ENCODE peak calls at places on chromosomes 7 and 10, in ten cellular contexts. One of them, this sample, is unnamed.

GRCh38 chr7:15057272-15057671 is 154.7 kb upstream of the DGKB start:
- DNase-seq in H9: no peak
- DNase-seq in T-cell: no peak
- DNase-seq in posterior cingulate gyrus: no peak
- DNase-seq in IMR-90: no peak
- DNase-seq in stimulated activated CD4-positive, alpha-beta T cell treated with anti-CD3 and anti-CD28 coated beads, Interleukin-1b, Interleukin-23, amount 100 ng/mL, for 4 hours: no peak
- DNase-seq in HCEC 1CT: no peak
- DNase-seq in activated CD8-positive, alpha-beta memory T cell treated with anti-CD3 and anti-CD28 coated beads for 24 hours: no peak
- DNase-seq in fibroblast of lung: no peak
- DNase-seq in skeletal muscle cell: no peak
- DNase-seq in this sample: no peak

GRCh38 chr7:21944616-21945373 is 904 bp downstream of the CDCA7L start:
- DNase-seq in activated CD8-positive, alpha-beta memory T cell treated with anti-CD3 and anti-CD28 coated beads for 24 hours: peak; percentile 72
- DNase-seq in T-cell: no peak
- DNase-seq in IMR-90: peak; percentile 5
- DNase-seq in skeletal muscle cell: no peak
- DNase-seq in stimulated activated CD4-positive, alpha-beta T cell treated with anti-CD3 and anti-CD28 coated beads, Interleukin-1b, Interleukin-23, amount 100 ng/mL, for 4 hours: peak; percentile 21
- DNase-seq in HCEC 1CT: peak; percentile 22
- DNase-seq in posterior cingulate gyrus: peak; percentile 66
- DNase-seq in H9: peak; percentile 75
- DNase-seq in fibroblast of lung: no peak
- DNase-seq in this sample: peak; percentile 30

GRCh38 chr7:16989883-16990413 is 108.2 kb upstream of the AGR3 start:
- DNase-seq in stimulated activated CD4-positive, alpha-beta T cell treated with anti-CD3 and anti-CD28 coated beads, Interleukin-1b, Interleukin-23, amount 100 ng/mL, for 4 hours: no peak
- DNase-seq in skeletal muscle cell: peak; percentile 84
- DNase-seq in IMR-90: peak; percentile 80
- DNase-seq in posterior cingulate gyrus: peak; percentile 70
- DNase-seq in T-cell: no peak
- DNase-seq in HCEC 1CT: peak; percentile 84
- DNase-seq in activated CD8-positive, alpha-beta memory T cell treated with anti-CD3 and anti-CD28 coated beads for 24 hours: no peak
- DNase-seq in H9: no peak
- DNase-seq in fibroblast of lung: peak; percentile 97
- DNase-seq in this sample: peak; percentile 96

GRCh38 chr7:2520131-2520807 is 695 bp downstream of the LFNG start:
- DNase-seq in activated CD8-positive, alpha-beta memory T cell treated with anti-CD3 and anti-CD28 coated beads for 24 hours: peak; percentile 75
- DNase-seq in IMR-90: no peak
- DNase-seq in T-cell: no peak
- DNase-seq in H9: no peak
- DNase-seq in stimulated activated CD4-positive, alpha-beta T cell treated with anti-CD3 and anti-CD28 coated beads, Interleukin-1b, Interleukin-23, amount 100 ng/mL, for 4 hours: no peak
- DNase-seq in fibroblast of lung: no peak
- DNase-seq in posterior cingulate gyrus: no peak
- DNase-seq in HCEC 1CT: no peak
- DNase-seq in skeletal muscle cell: no peak
- DNase-seq in this sample: no peak

GRCh38 chr10:131818510-131819234 is 82.1 kb upstream of the PPP2R2D start:
- DNase-seq in H9: no peak
- DNase-seq in stimulated activated CD4-positive, alpha-beta T cell treated with anti-CD3 and anti-CD28 coated beads, Interleukin-1b, Interleukin-23, amount 100 ng/mL, for 4 hours: no peak
- DNase-seq in IMR-90: no peak
- DNase-seq in skeletal muscle cell: no peak
- DNase-seq in HCEC 1CT: no peak
- DNase-seq in fibroblast of lung: no peak
- DNase-seq in T-cell: no peak
- DNase-seq in activated CD8-positive, alpha-beta memory T cell treated with anti-CD3 and anti-CD28 coated beads for 24 hours: peak; percentile 33
- DNase-seq in posterior cingulate gyrus: no peak
- DNase-seq in this sample: no peak

GRCh38 chr7:106604303-106604918 is 56.5 kb downstream of the CCDC71L start:
- DNase-seq in T-cell: peak; percentile 4
- DNase-seq in IMR-90: no peak
- DNase-seq in stimulated activated CD4-positive, alpha-beta T cell treated with anti-CD3 and anti-CD28 coated beads, Interleukin-1b, Interleukin-23, amount 100 ng/mL, for 4 hours: no peak
- DNase-seq in skeletal muscle cell: no peak
- DNase-seq in HCEC 1CT: no peak
- DNase-seq in fibroblast of lung: no peak
- DNase-seq in H9: no peak
- DNase-seq in activated CD8-positive, alpha-beta memory T cell treated with anti-CD3 and anti-CD28 coated beads for 24 hours: no peak
- DNase-seq in posterior cingulate gyrus: no peak
- DNase-seq in this sample: peak; percentile 64

GRCh38 chr10:62082729-62083412 is 181.4 kb downstream of the ARID5B start:
- DNase-seq in stimulated activated CD4-positive, alpha-beta T cell treated with anti-CD3 and anti-CD28 coated beads, Interleukin-1b, Interleukin-23, amount 100 ng/mL, for 4 hours: no peak
- DNase-seq in H9: no peak
- DNase-seq in posterior cingulate gyrus: no peak
- DNase-seq in fibroblast of lung: peak; percentile 80
- DNase-seq in skeletal muscle cell: no peak
- DNase-seq in HCEC 1CT: peak; percentile 64
- DNase-seq in activated CD8-positive, alpha-beta memory T cell treated with anti-CD3 and anti-CD28 coated beads for 24 hours: no peak
- DNase-seq in T-cell: peak; percentile 35
- DNase-seq in IMR-90: peak; percentile 74
- DNase-seq in this sample: peak; percentile 69

GRCh38 chr7:51011710-51012350 is 229.1 kb upstream of the GRB10 start:
- DNase-seq in stimulated activated CD4-positive, alpha-beta T cell treated with anti-CD3 and anti-CD28 coated beads, Interleukin-1b, Interleukin-23, amount 100 ng/mL, for 4 hours: no peak
- DNase-seq in H9: no peak
- DNase-seq in HCEC 1CT: no peak
- DNase-seq in posterior cingulate gyrus: no peak
- DNase-seq in T-cell: no peak
- DNase-seq in activated CD8-positive, alpha-beta memory T cell treated with anti-CD3 and anti-CD28 coated beads for 24 hours: peak; percentile 33
- DNase-seq in IMR-90: no peak
- DNase-seq in skeletal muscle cell: no peak
- DNase-seq in fibroblast of lung: no peak
- DNase-seq in this sample: no peak

GRCh38 chr7:29278362-29279070 is 83.9 kb downstream of the CHN2 start:
- DNase-seq in H9: no peak
- DNase-seq in IMR-90: no peak
- DNase-seq in activated CD8-positive, alpha-beta memory T cell treated with anti-CD3 and anti-CD28 coated beads for 24 hours: no peak
- DNase-seq in HCEC 1CT: no peak
- DNase-seq in fibroblast of lung: no peak
- DNase-seq in T-cell: no peak
- DNase-seq in skeletal muscle cell: no peak
- DNase-seq in posterior cingulate gyrus: no peak
- DNase-seq in stimulated activated CD4-positive, alpha-beta T cell treated with anti-CD3 and anti-CD28 coated beads, Interleukin-1b, Interleukin-23, amount 100 ng/mL, for 4 hours: no peak
- DNase-seq in this sample: no peak

GRCh38 chr7:17144313-17144712 is 154.1 kb upstream of the AHR start:
- DNase-seq in IMR-90: peak; percentile 46
- DNase-seq in activated CD8-positive, alpha-beta memory T cell treated with anti-CD3 and anti-CD28 coated beads for 24 hours: peak; percentile 73
- DNase-seq in H9: no peak
- DNase-seq in HCEC 1CT: peak; percentile 81
- DNase-seq in posterior cingulate gyrus: no peak
- DNase-seq in T-cell: peak; percentile 14
- DNase-seq in stimulated activated CD4-positive, alpha-beta T cell treated with anti-CD3 and anti-CD28 coated beads, Interleukin-1b, Interleukin-23, amount 100 ng/mL, for 4 hours: peak; percentile 30
- DNase-seq in skeletal muscle cell: no peak
- DNase-seq in fibroblast of lung: no peak
- DNase-seq in this sample: peak; percentile 59

GRCh38 chr7:155798673-155799439 is 13.4 kb downstream of the SHH start:
- DNase-seq in T-cell: no peak
- DNase-seq in posterior cingulate gyrus: no peak
- DNase-seq in H9: no peak
- DNase-seq in HCEC 1CT: no peak
- DNase-seq in skeletal muscle cell: no peak
- DNase-seq in stimulated activated CD4-positive, alpha-beta T cell treated with anti-CD3 and anti-CD28 coated beads, Interleukin-1b, Interleukin-23, amount 100 ng/mL, for 4 hours: no peak
- DNase-seq in activated CD8-positive, alpha-beta memory T cell treated with anti-CD3 and anti-CD28 coated beads for 24 hours: no peak
- DNase-seq in IMR-90: no peak
- DNase-seq in fibroblast of lung: no peak
- DNase-seq in this sample: no peak

GRCh38 chr10:12299222-12299973 is 49.9 kb upstream of the CAMK1D start:
- DNase-seq in posterior cingulate gyrus: no peak
- DNase-seq in H9: no peak
- DNase-seq in fibroblast of lung: no peak
- DNase-seq in activated CD8-positive, alpha-beta memory T cell treated with anti-CD3 and anti-CD28 coated beads for 24 hours: no peak
- DNase-seq in IMR-90: no peak
- DNase-seq in stimulated activated CD4-positive, alpha-beta T cell treated with anti-CD3 and anti-CD28 coated beads, Interleukin-1b, Interleukin-23, amount 100 ng/mL, for 4 hours: no peak
- DNase-seq in T-cell: no peak
- DNase-seq in HCEC 1CT: no peak
- DNase-seq in skeletal muscle cell: no peak
- DNase-seq in this sample: no peak

GRCh38 chr10:106424981-106425380 is 739.5 kb downstream of the SORCS1 start:
- DNase-seq in activated CD8-positive, alpha-beta memory T cell treated with anti-CD3 and anti-CD28 coated beads for 24 hours: no peak
- DNase-seq in fibroblast of lung: no peak
- DNase-seq in posterior cingulate gyrus: no peak
- DNase-seq in stimulated activated CD4-positive, alpha-beta T cell treated with anti-CD3 and anti-CD28 coated beads, Interleukin-1b, Interleukin-23, amount 100 ng/mL, for 4 hours: no peak
- DNase-seq in H9: no peak
- DNase-seq in T-cell: no peak
- DNase-seq in HCEC 1CT: peak; percentile 85
- DNase-seq in skeletal muscle cell: no peak
- DNase-seq in IMR-90: peak; percentile 72
- DNase-seq in this sample: peak; percentile 52

GRCh38 chr10:71250842-71251241 is 38.5 kb downstream of the UNC5B start:
- DNase-seq in stimulated activated CD4-positive, alpha-beta T cell treated with anti-CD3 and anti-CD28 coated beads, Interleukin-1b, Interleukin-23, amount 100 ng/mL, for 4 hours: no peak
- DNase-seq in IMR-90: peak; percentile 31
- DNase-seq in fibroblast of lung: no peak
- DNase-seq in HCEC 1CT: no peak
- DNase-seq in H9: no peak
- DNase-seq in activated CD8-positive, alpha-beta memory T cell treated with anti-CD3 and anti-CD28 coated beads for 24 hours: no peak
- DNase-seq in skeletal muscle cell: no peak
- DNase-seq in posterior cingulate gyrus: no peak
- DNase-seq in T-cell: no peak
- DNase-seq in this sample: no peak

GRCh38 chr7:16432425-16432731 is 11.0 kb upstream of the CRPPA start:
- DNase-seq in activated CD8-positive, alpha-beta memory T cell treated with anti-CD3 and anti-CD28 coated beads for 24 hours: no peak
- DNase-seq in T-cell: no peak
- DNase-seq in IMR-90: no peak
- DNase-seq in H9: no peak
- DNase-seq in fibroblast of lung: no peak
- DNase-seq in HCEC 1CT: no peak
- DNase-seq in skeletal muscle cell: no peak
- DNase-seq in posterior cingulate gyrus: no peak
- DNase-seq in stimulated activated CD4-positive, alpha-beta T cell treated with anti-CD3 and anti-CD28 coated beads, Interleukin-1b, Interleukin-23, amount 100 ng/mL, for 4 hours: no peak
- DNase-seq in this sample: no peak

GRCh38 chr7:93723424-93724124 is 149.1 kb upstream of the CALCR start:
- DNase-seq in skeletal muscle cell: no peak
- DNase-seq in stimulated activated CD4-positive, alpha-beta T cell treated with anti-CD3 and anti-CD28 coated beads, Interleukin-1b, Interleukin-23, amount 100 ng/mL, for 4 hours: no peak
- DNase-seq in HCEC 1CT: no peak
- DNase-seq in fibroblast of lung: no peak
- DNase-seq in H9: peak; percentile 28
- DNase-seq in activated CD8-positive, alpha-beta memory T cell treated with anti-CD3 and anti-CD28 coated beads for 24 hours: no peak
- DNase-seq in posterior cingulate gyrus: peak; percentile 52
- DNase-seq in T-cell: no peak
- DNase-seq in IMR-90: no peak
- DNase-seq in this sample: no peak

GRCh38 chr7:43582503-43583423 is at the start of gene STK17A:
- DNase-seq in activated CD8-positive, alpha-beta memory T cell treated with anti-CD3 and anti-CD28 coated beads for 24 hours: peak; percentile 98
- DNase-seq in H9: peak; percentile 97
- DNase-seq in fibroblast of lung: peak; percentile 89
- DNase-seq in stimulated activated CD4-positive, alpha-beta T cell treated with anti-CD3 and anti-CD28 coated beads, Interleukin-1b, Interleukin-23, amount 100 ng/mL, for 4 hours: peak; percentile 92
- DNase-seq in skeletal muscle cell: peak; percentile 62
- DNase-seq in T-cell: peak; percentile 87
- DNase-seq in HCEC 1CT: peak; percentile 87
- DNase-seq in posterior cingulate gyrus: peak; percentile 96
- DNase-seq in IMR-90: peak; percentile 85
- DNase-seq in this sample: peak; percentile 75

GRCh38 chr10:75532253-75532924 is 101.0 kb downstream of the LRMDA start:
- DNase-seq in HCEC 1CT: no peak
- DNase-seq in fibroblast of lung: peak; percentile 49
- DNase-seq in activated CD8-positive, alpha-beta memory T cell treated with anti-CD3 and anti-CD28 coated beads for 24 hours: no peak
- DNase-seq in stimulated activated CD4-positive, alpha-beta T cell treated with anti-CD3 and anti-CD28 coated beads, Interleukin-1b, Interleukin-23, amount 100 ng/mL, for 4 hours: no peak
- DNase-seq in posterior cingulate gyrus: no peak
- DNase-seq in skeletal muscle cell: no peak
- DNase-seq in H9: no peak
- DNase-seq in T-cell: no peak
- DNase-seq in IMR-90: peak; percentile 8
- DNase-seq in this sample: peak; percentile 74

GRCh38 chr10:49611166-49611814 is 1.2 kb downstream of the SLC18A3 start:
- DNase-seq in HCEC 1CT: no peak
- DNase-seq in H9: peak; percentile 78
- DNase-seq in IMR-90: no peak
- DNase-seq in posterior cingulate gyrus: no peak
- DNase-seq in T-cell: no peak
- DNase-seq in fibroblast of lung: no peak
- DNase-seq in skeletal muscle cell: no peak
- DNase-seq in activated CD8-positive, alpha-beta memory T cell treated with anti-CD3 and anti-CD28 coated beads for 24 hours: no peak
- DNase-seq in stimulated activated CD4-positive, alpha-beta T cell treated with anti-CD3 and anti-CD28 coated beads, Interleukin-1b, Interleukin-23, amount 100 ng/mL, for 4 hours: no peak
- DNase-seq in this sample: no peak